ENCODE peak calls at places on chromosome 1, in seven cellular contexts. Z is H9, H is RWPE1, L is GM13976, S is fibroblast of pulmonary artery, X is glutamatergic neuron, J is mammary epithelial cell. O is an unnamed sample.

GRCh38 chr1:223813645-223814044 is 32.1 kb downstream of the TP53BP2 start:
- DNase-seq in Z (no peak), H (no peak), L (no peak), S (no peak), X (no peak), J (no peak), O (no peak)

GRCh38 chr1:201229771-201230635 is 39.4 kb downstream of the IGFN1 start:
- DNase-seq in Z (no peak), H (peak), L (no peak), S (no peak), X (no peak), J (peak), O (no peak)

GRCh38 chr1:60813051-60813450 is 269.3 kb upstream of the NFIA start:
- DNase-seq in Z (no peak), H (no peak), L (no peak), S (peak), X (no peak), J (no peak), O (no peak)

GRCh38 chr1:101833312-101833711 is 163.4 kb downstream of the OLFM3 start:
- DNase-seq in Z (no peak), H (no peak), L (no peak), S (no peak), X (no peak), J (peak), O (no peak)

GRCh38 chr1:27341525-27342252 is at the start of gene SYTL1:
- DNase-seq in Z (peak), H (peak), L (peak), S (peak), X (no peak), J (peak), O (no peak)

GRCh38 chr1:79295967-79296366 is 289.4 kb upstream of the ADGRL4 start:
- DNase-seq in Z (no peak), H (no peak), L (no peak), S (peak), X (no peak), J (no peak), O (no peak)

GRCh38 chr1:231226161-231226560 is 14.9 kb upstream of the GNPAT start:
- DNase-seq in Z (no peak), H (no peak), L (no peak), S (no peak), X (no peak), J (no peak), O (no peak)

GRCh38 chr1:153395776-153396175 is 4.9 kb upstream of the S100A8 start:
- DNase-seq in Z (peak), H (no peak), L (no peak), S (no peak), X (no peak), J (no peak), O (no peak)

GRCh38 chr1:160541622-160542302 is 18.7 kb upstream of the SLAMF6 start:
- DNase-seq in Z (no peak), H (no peak), L (no peak), S (peak), X (no peak), J (no peak), O (no peak)

GRCh38 chr1:172699111-172699510 is 40.2 kb downstream of the FASLG start:
- DNase-seq in Z (no peak), H (peak), L (no peak), S (peak), X (no peak), J (peak), O (no peak)

GRCh38 chr1:153548722-153549695 is at the start of gene S100A3:
- DNase-seq in Z (peak), H (peak), L (no peak), S (peak), X (no peak), J (peak), O (no peak)

GRCh38 chr1:99682291-99682751 is 36.4 kb downstream of the PALMD start:
- DNase-seq in Z (no peak), H (no peak), L (no peak), S (peak), X (no peak), J (peak), O (no peak)

GRCh38 chr1:30693820-30694219 is 29.6 kb downstream of the MATN1 start:
- DNase-seq in Z (no peak), H (no peak), L (no peak), S (no peak), X (no peak), J (no peak), O (no peak)

GRCh38 chr1:111704776-111705175 is 34.4 kb downstream of the INKA2 start:
- DNase-seq in Z (no peak), H (peak), L (no peak), S (no peak), X (no peak), J (peak), O (no peak)

GRCh38 chr1:24486296-24487065 is 16.2 kb upstream of the RCAN3 start:
- DNase-seq in Z (no peak), H (no peak), L (no peak), S (no peak), X (no peak), J (no peak), O (no peak)

GRCh38 chr1:114219247-114219872 is 65.7 kb upstream of the SYT6 start:
- DNase-seq in Z (peak), H (no peak), L (no peak), S (peak), X (no peak), J (no peak), O (no peak)
- TF ChIP-seq CTCF in Z (peak), H (no peak), L (no peak), S (peak), X (no peak), J (no peak), O (no peak)

DNA sequence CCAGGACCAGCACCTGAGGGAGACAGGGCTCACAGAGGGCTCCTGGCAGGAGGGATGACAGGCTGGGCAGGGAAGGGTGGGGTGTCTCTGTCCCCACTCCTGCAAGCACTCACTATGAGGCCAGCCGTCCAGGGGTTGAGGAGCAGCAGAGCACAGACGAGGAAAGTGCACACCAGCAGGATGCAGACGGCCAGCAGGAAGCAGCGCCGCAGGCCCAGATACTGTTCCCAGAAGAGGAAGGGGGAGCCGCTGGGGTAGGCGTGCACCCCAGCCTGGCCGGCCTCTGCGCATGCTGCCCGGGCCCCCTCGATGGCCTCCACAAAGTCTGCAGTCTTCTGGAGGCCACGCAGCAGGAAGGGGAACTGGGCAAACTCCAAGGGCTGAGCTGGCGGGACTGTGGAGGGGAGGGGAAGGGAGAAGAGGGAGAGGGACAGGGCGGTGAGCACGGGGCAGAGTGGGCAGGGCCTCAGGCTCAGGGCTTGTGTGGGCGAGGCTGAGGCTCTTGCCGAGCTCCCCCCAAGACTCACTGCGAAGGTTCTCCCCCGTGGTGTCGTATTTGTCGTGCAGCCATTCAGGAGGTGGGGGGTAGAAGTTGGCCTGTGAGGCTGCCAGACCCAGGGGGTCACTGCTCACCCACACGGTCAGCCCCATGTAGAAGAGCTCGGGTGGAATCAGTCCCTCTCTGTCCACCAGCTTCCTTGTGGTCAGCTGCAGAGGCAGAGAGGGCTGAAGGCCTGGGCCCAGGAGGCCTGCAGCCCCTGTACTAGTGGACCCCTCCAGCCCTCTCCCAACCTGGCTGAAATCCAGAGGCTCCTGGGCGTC is 16.5 kb downstream of the PTCH2 start:
- DNase-seq in Z (peak), H (no peak), L (no peak), S (peak), X (peak), J (no peak), O (no peak)
- TF ChIP-seq CTCF in Z (no peak), H (no peak), L (no peak), S (no peak), X (no peak), J (no peak), O (no peak)

DNA sequence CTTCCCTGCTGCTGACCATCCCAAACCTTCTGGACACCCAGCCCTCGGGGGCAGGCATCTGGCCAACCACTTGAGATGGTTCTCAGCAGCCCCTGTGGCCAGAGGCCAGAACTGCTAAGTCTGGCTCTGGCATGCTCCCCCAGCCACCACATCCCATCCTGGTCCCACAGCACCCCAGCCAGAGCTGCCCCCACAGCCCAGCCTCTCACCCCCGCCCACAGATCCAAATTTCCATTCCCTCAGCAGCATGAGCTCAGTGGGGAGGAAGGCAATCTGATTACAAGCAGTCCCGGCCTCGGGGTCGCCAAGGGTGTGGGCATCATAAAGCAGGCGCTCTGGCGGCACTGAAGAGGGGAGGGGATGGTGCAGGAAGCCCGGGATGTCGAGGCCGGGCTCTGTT is 45.6 kb downstream of the GLIS1 start:
- DNase-seq in Z (no peak), H (no peak), L (no peak), S (no peak), X (no peak), J (no peak), O (no peak)
- TF ChIP-seq CTCF in Z (no peak), H (no peak), L (no peak), S (no peak), X (no peak), J (no peak), O (no peak)

GRCh38 chr1:193143285-193143684 is 21.5 kb downstream of the CDC73 start:
- DNase-seq in Z (no peak), H (no peak), L (no peak), S (peak), X (no peak), J (no peak), O (no peak)
- TF ChIP-seq CTCF in Z (peak), H (peak), L (no peak), S (peak), X (no peak), J (peak), O (no peak)

GRCh38 chr1:235583511-235584001 is 66.0 kb downstream of the GNG4 start:
- DNase-seq in Z (no peak), H (no peak), L (no peak), S (no peak), X (no peak), J (peak), O (no peak)
- TF ChIP-seq CTCF in Z (peak), H (no peak), L (no peak), S (peak), X (no peak), J (no peak), O (no peak)

GRCh38 chr1:15155191-15155590 is 1.6 kb downstream of the TMEM51 start:
- DNase-seq in Z (no peak), H (no peak), L (no peak), S (no peak), X (no peak), J (no peak), O (no peak)

GRCh38 chr1:15153842-15154479 is 414 bp downstream of the TMEM51 start:
- DNase-seq in Z (peak), H (peak), L (peak), S (peak), X (peak), J (peak), O (peak)

GRCh38 chr1:15153184-15153841 is at the start of gene TMEM51:
- DNase-seq in Z (peak), H (peak), L (peak), S (peak), X (peak), J (peak), O (peak)

GRCh38 chr1:15155760-15156743 is 2.5 kb downstream of the TMEM51 start:
- DNase-seq in Z (no peak), H (no peak), L (peak), S (peak), X (peak), J (no peak), O (no peak)

DNA sequence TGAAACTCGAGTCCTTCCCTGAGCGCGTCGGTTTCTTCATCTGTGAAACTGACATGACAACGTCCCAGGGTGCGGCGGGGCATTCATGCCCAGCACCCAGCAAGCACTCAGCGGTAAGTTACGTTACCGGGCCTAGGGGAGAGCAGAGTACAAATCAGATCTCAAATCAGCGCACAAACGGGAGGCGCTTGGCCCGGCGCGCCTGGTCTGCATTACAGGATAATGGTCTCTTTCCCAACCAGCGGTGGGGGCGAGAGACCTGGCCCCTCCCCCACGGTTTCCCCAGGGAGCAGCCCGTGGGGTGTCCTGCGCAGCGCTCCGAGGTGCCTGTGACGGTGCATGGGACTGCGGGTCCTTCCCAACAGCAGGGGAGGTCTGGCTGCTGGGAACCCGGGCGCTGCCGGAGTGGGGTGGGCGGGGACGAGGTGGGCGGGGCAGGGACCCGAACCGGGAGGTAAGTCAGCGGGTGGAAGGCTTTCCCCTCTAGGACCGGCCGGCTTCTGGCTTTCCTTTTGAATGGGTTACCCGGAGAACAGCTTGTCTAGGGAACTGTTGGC is 1.0 kb downstream of the TMEM51 start:
- DNase-seq in Z (peak), H (no peak), L (peak), S (no peak), X (peak), J (peak), O (peak)
- TF ChIP-seq CTCF in Z (no peak), H (no peak), L (no peak), S (no peak), X (no peak), J (no peak), O (no peak)

GRCh38 chr1:19387045-19387467 is 74.9 kb downstream of the SLC66A1 start:
- DNase-seq in Z (no peak), H (no peak), L (no peak), S (no peak), X (no peak), J (no peak), O (no peak)
- TF ChIP-seq CTCF in Z (no peak), H (no peak), L (no peak), S (no peak), X (no peak), J (no peak), O (no peak)